ENCODE peak calls at places on chromosomes 11 and 22, in ten cellular contexts. S, K, M, O, D, J, T, X, F and A are unnamed samples.

GRCh38 chr11:67117667-67118058 is 1.4 kb upstream of the KDM2A start:
- DNase-seq in K (peak; percentile 69), M (peak; percentile 19), D (no peak), T (peak; percentile 56), F (peak; percentile 35), S (peak; percentile 27), J (no peak), X (no peak), O (no peak), A (peak; percentile 64)

GRCh38 chr11:102813484-102813883 is 15.5 kb upstream of the MMP1 start:
- DNase-seq in S (no peak), F (no peak), D (no peak), T (no peak), J (no peak), M (no peak), X (no peak), K (no peak), O (no peak), A (no peak)

GRCh38 chr11:47233989-47234668 is 14.5 kb downstream of the ACP2 start:
- DNase-seq in O (peak; percentile 81), T (peak; percentile 50), F (no peak), S (no peak), M (no peak), D (no peak), J (no peak), K (peak; percentile 68), X (no peak), A (no peak)

GRCh38 chr22:29971607-29972006 is 88.6 kb downstream of the MTMR3 start:
- DNase-seq in J (no peak), F (no peak), K (no peak), S (no peak), D (no peak), O (no peak), X (no peak), T (no peak), M (no peak), A (no peak)

GRCh38 chr11:13215157-13215556 is 62.4 kb upstream of the BMAL1 start:
- DNase-seq in O (peak; percentile 83), K (no peak), X (no peak), D (no peak), F (no peak), S (no peak), T (no peak), J (peak; percentile 72), M (no peak), A (no peak)

GRCh38 chr11:75603791-75604736 is 42.0 kb downstream of the SERPINH1 start:
- DNase-seq in J (no peak), D (no peak), S (no peak), O (peak; percentile 77), F (no peak), K (no peak), T (no peak), X (no peak), M (no peak), A (no peak)

GRCh38 chr22:50284479-50284878 is 14.3 kb upstream of the MAPK11 start:
- DNase-seq in O (no peak), M (no peak), T (no peak), F (no peak), D (no peak), J (no peak), S (no peak), K (no peak), X (no peak), A (no peak)

GRCh38 chr11:128713595-128713994 is 19.7 kb downstream of the FLI1 start:
- DNase-seq in F (no peak), X (no peak), M (no peak), D (no peak), S (no peak), J (no peak), T (no peak), K (no peak), O (no peak), A (no peak)

DNA sequence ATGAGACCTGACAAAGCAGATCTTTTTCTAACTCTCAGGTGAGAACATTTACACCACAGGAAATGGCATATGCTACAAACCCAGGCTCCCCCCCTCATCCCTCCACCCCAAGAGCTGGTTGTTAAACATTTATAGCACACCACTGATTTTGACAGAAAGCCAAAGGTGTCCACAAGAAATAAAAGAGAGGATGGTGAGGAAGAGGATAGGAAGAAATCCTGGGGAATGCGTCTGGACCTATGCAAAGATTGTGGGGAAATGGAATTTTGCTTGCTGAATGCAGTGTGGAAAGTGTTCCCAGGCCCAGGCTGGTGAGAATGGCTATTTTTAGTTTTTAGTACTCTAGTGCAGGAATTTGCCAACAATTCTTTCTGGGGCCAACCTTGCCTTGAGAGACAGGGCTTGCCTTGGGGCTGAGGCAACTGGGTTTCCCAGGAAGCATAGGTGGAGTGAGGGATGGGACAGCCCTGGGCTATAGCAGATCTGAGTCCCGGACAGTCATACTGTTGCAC is 163.9 kb downstream of the ADAMTS15 start:
- DNase-seq in S (no peak), K (no peak), J (no peak), T (no peak), F (no peak), D (no peak), O (no peak), X (no peak), M (no peak), A (no peak)
- H3K27ac ChIP-seq in S (no peak overlapping the region), K (no peak overlapping the region), J (no peak overlapping the region), T (no peak overlapping the region), F (no peak overlapping the region), D (no peak overlapping the region), O (peak overlapping the region; percentile 53), X (no peak overlapping the region), M (no peak overlapping the region), A (no peak overlapping the region)

GRCh38 chr11:6619021-6619745 is at the start of gene TPP1:
- DNase-seq in F (peak; percentile 89), O (peak; percentile 96), K (peak; percentile 98), J (peak; percentile 90), T (peak; percentile 94), X (peak; percentile 84), S (peak; percentile 82), M (peak; percentile 87), D (peak; percentile 92), A (peak; percentile 97)

GRCh38 chr11:6615882-6616585 is 3.2 kb downstream of the TPP1 start:
- DNase-seq in F (no peak), O (peak; percentile 65), S (no peak), K (no peak), T (no peak), D (no peak), M (no peak), J (no peak), X (no peak), A (no peak)

GRCh38 chr11:6618117-6619020 is 853 bp downstream of the TPP1 start:
- DNase-seq in X (peak; percentile 95), D (peak; percentile 33), O (peak; percentile 80), J (no peak), M (peak; percentile 70), S (peak; percentile 63), K (no peak), T (no peak), F (peak; percentile 74), A (no peak)

GRCh38 chr11:6616596-6617250 is 2.5 kb downstream of the TPP1 start:
- DNase-seq in O (no peak), S (no peak), T (no peak), F (no peak), K (no peak), J (no peak), D (no peak), M (no peak), X (no peak), A (no peak)

DNA sequence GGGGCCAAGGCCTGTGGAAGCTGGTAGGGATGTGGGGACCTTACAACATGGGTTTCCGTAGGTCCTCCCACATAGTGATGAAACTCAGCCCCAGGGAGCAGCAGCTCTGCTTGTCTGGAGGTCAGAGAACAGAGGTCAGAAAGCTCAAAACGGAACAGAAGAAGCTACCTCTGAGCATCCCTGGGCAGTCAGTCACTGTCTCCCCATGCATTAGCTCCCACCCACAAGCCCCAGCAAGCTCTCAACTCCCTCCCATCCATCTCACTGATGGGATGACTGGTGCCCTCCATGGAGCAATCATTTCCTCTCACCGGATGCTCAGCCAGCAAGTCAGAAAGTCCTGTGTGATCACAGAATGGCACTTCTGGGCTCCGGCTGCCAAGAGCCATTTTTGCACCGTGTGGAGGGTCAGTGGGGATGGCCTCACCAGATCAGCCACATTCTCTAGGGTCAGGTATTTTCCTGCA is 1.9 kb downstream of the TPP1 start:
- DNase-seq in D (no peak), F (no peak), S (no peak), M (no peak), O (no peak), K (no peak), J (no peak), X (peak; percentile 93), T (no peak), A (no peak)
- H3K27ac ChIP-seq in D (no peak overlapping the region), F (no peak overlapping the region), S (no peak overlapping the region), M (peak overlapping the region; percentile 87), O (peak overlapping the region; percentile 60), K (no peak overlapping the region), J (no peak overlapping the region), X (peak overlapping the region; percentile 78), T (no peak overlapping the region), A (peak overlapping the region; percentile 91)

DNA sequence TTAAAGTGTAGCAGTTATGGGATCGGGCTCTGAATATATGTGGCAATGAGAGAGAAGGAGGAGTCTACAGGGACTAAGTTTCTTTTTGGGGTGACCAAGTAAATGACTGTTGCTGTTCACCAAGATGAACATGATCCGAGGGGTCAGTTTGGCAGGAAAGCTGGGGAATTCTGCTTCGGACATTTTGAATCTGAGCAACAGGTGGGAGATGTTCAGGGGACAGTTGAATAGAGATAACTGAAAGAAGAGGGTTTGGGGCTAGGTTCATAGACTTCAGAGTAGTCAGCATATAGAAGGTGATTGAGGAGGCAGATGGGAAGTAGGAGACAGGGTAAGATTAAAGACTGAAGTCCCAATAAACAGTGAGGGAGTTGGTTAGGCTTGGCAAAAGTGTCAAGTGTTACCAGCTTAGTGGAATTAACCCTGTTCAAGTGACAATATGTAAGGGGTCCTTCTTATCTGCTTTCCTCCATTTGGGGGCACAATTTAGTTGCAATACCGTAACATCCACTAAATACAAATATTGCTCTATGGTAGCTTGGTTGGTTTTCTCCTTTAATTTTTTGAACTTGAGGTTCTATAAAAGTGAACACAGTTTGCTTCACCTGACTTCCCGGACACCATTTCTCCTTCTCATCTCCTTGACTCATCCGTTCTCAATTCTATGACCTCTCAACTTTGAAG is 2.9 kb upstream of the ENTHD1 start:
- DNase-seq in K (no peak), S (no peak), X (no peak), O (no peak), J (no peak), T (no peak), M (no peak), F (no peak), D (no peak), A (no peak)
- H3K27ac ChIP-seq in K (no peak overlapping the region), S (no peak overlapping the region), X (no peak overlapping the region), O (no peak overlapping the region), J (no peak overlapping the region), T (no peak overlapping the region), M (no peak overlapping the region), F (no peak overlapping the region), D (no peak overlapping the region), A (no peak overlapping the region)

GRCh38 chr11:10379871-10380568 is 75.0 kb upstream of the AMPD3 start:
- DNase-seq in D (peak; percentile 37), J (no peak), F (no peak), X (no peak), O (no peak), S (no peak), M (no peak), T (no peak), K (no peak), A (no peak)

GRCh38 chr11:10380921-10381320 is 74.1 kb upstream of the AMPD3 start:
- DNase-seq in T (no peak), F (no peak), M (no peak), S (no peak), O (no peak), D (no peak), K (no peak), J (no peak), X (no peak), A (no peak)

GRCh38 chr11:10382518-10382917 is 72.5 kb upstream of the AMPD3 start:
- DNase-seq in M (no peak), K (peak; percentile 80), X (no peak), S (no peak), T (peak; percentile 81), O (no peak), D (no peak), F (no peak), J (peak; percentile 63), A (no peak)

GRCh38 chr11:10379433-10379832 is 74.6 kb downstream of the ADM start:
- DNase-seq in D (no peak), X (no peak), M (no peak), K (no peak), O (no peak), T (no peak), F (no peak), J (no peak), S (no peak), A (no peak)

DNA sequence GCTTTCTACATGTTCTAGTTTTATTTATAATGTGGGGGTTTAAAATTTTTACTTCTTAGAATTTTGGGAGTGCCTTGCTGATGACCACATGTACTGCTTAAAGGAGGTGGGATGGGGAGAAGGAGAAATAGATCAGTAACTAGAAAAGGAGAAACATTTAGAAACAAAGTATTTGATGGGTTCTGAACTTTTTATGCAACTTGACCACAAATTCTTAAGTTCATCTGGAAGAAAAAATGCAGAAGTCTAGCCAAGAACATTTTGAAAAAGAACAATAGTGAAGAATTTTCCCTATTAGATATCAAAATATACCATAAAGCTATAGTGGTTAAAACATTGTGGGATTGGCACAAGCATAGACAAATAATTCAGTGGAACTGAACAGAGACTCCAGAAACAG is 73.3 kb upstream of the AMPD3 start:
- DNase-seq in J (no peak), M (no peak), T (no peak), F (no peak), O (no peak), K (no peak), S (no peak), D (no peak), X (no peak), A (no peak)
- H3K27ac ChIP-seq in J (no peak overlapping the region), M (no peak overlapping the region), T (no peak overlapping the region), F (no peak overlapping the region), O (no peak overlapping the region), K (no peak overlapping the region), S (no peak overlapping the region), D (no peak overlapping the region), X (no peak overlapping the region), A (peak overlapping the region; percentile 64)